ENCODE peak calls at places on chromosomes 5 and 9, in four cellular contexts. A is SJSA1; I is CD8-positive, alpha-beta T cell; H is left cardiac atrium. L is an unnamed sample.

GRCh38 chr5:33824516-33825195 is 67.1 kb downstream of the ADAMTS12 start:
- DNase-seq in A (no peak), I (no peak), H (no peak), L (no peak)

GRCh38 chr9:95316794-95317118 is 753 bp downstream of the FANCC start:
- DNase-seq in A (peak), I (no peak), H (peak), L (no peak)

GRCh38 chr5:179342577-179342976 is 2.7 kb downstream of the ADAMTS2 start:
- DNase-seq in A (no peak), I (no peak), H (peak), L (no peak)

GRCh38 chr9:73916016-73916673 is 581.0 kb upstream of the RORB start:
- DNase-seq in A (no peak), I (no peak), H (no peak), L (no peak)

GRCh38 chr5:146041180-146041789 is 64.1 kb downstream of the PLAC8L1 start:
- DNase-seq in A (no peak), I (no peak), H (no peak), L (no peak)

GRCh38 chr5:61277190-61277589 is 54.9 kb upstream of the ZSWIM6 start:
- DNase-seq in A (peak), I (no peak), H (no peak), L (no peak)

GRCh38 chr5:54120473-54120872 is 189.9 kb downstream of the ARL15 start:
- DNase-seq in A (no peak), I (no peak), H (no peak), L (no peak)

GRCh38 chr5:100667021-100667671 is 132.0 kb downstream of the FAM174A start:
- DNase-seq in A (no peak), I (no peak), H (no peak), L (no peak)

GRCh38 chr9:114228034-114228808 is 72.9 kb downstream of the COL27A1 start:
- DNase-seq in A (no peak), I (no peak), H (no peak), L (no peak)

GRCh38 chr9:104088416-104088815 is 5.7 kb upstream of the SMC2 start:
- DNase-seq in A (no peak), I (no peak), H (no peak), L (no peak)

GRCh38 chr5:56585973-56586740 is 229.2 kb upstream of the MAP3K1 start:
- DNase-seq in A (no peak), I (no peak), H (peak), L (no peak)

GRCh38 chr9:75979362-75979761 is 88.9 kb downstream of the PCSK5 start:
- DNase-seq in A (no peak), I (no peak), H (no peak), L (no peak)

GRCh38 chr5:150234606-150235547 is 45.0 kb downstream of the SLC6A7 start:
- DNase-seq in A (no peak), I (no peak), H (no peak), L (no peak)

GRCh38 chr5:78677777-78678668 is 29.5 kb upstream of the LHFPL2 start:
- DNase-seq in A (peak), I (no peak), H (peak), L (peak)

GRCh38 chr5:178282391-178282790 is 49.8 kb upstream of the PHYKPL start:
- DNase-seq in A (no peak), I (no peak), H (no peak), L (no peak)

GRCh38 chr9:94697972-94698581 is 28.4 kb upstream of the AOPEP start:
- DNase-seq in A (peak), I (no peak), H (no peak), L (peak)

GRCh38 chr5:72844218-72844603 is 27.8 kb downstream of the TNPO1 start:
- DNase-seq in A (no peak), I (no peak), H (no peak), L (no peak)

GRCh38 chr5:174413520-174414314 is 310.7 kb upstream of the MSX2 start:
- DNase-seq in A (no peak), I (no peak), H (no peak), L (no peak)

GRCh38 chr9:89953824-89954223 is 349.0 kb downstream of the GADD45G start:
- DNase-seq in A (no peak), I (no peak), H (no peak), L (no peak)